ENCODE peak calls at places on chromosomes 4 and X, in seven cellular contexts. C, A, Z, Y, G, X and M are unnamed samples.

GRCh38 chrX:47581731-47582647 is at the start of gene TIMP1:
- DNase-seq in C (peak), A (peak), Z (peak), Y (peak), G (no peak), X (peak), M (no peak)

GRCh38 chr4:122700178-122700725 is 32.3 kb upstream of the BBS12 start:
- DNase-seq in C (no peak), A (peak), Z (no peak), Y (no peak), G (no peak), X (peak), M (no peak)

GRCh38 chr4:1463088-1463926 is 57.1 kb upstream of the NKX1-1 start:
- DNase-seq in C (peak), A (peak), Z (peak), Y (no peak), G (no peak), X (no peak), M (no peak)

GRCh38 chrX:86946569-86946968 is 571.0 kb upstream of the KLHL4 start:
- DNase-seq in C (no peak), A (no peak), Z (no peak), Y (no peak), G (peak), X (peak), M (no peak)

GRCh38 chr4:20622701-20623100 is 77.6 kb upstream of the PACRGL start:
- DNase-seq in C (no peak), A (no peak), Z (no peak), Y (no peak), G (no peak), X (no peak), M (no peak)

GRCh38 chr4:174757736-174758135 is 71.3 kb downstream of the GLRA3 start:
- DNase-seq in C (no peak), A (no peak), Z (no peak), Y (no peak), G (no peak), X (peak), M (no peak)

GRCh38 chrX:104833401-104833800 is 267.4 kb downstream of the IL1RAPL2 start:
- DNase-seq in C (no peak), A (no peak), Z (no peak), Y (no peak), G (no peak), X (no peak), M (no peak)

GRCh38 chr4:35493977-35494376 is 750.3 kb downstream of the ARAP2 start:
- DNase-seq in C (no peak), A (no peak), Z (no peak), Y (no peak), G (no peak), X (no peak), M (no peak)

GRCh38 chr4:43564601-43565000 is 672.1 kb downstream of the GRXCR1 start:
- DNase-seq in C (no peak), A (no peak), Z (no peak), Y (no peak), G (no peak), X (no peak), M (no peak)

GRCh38 chrX:10197597-10198210 is 40.9 kb downstream of the CLCN4 start:
- DNase-seq in C (no peak), A (no peak), Z (no peak), Y (no peak), G (no peak), X (no peak), M (no peak)

GRCh38 chr4:151797131-151797530 is 36.3 kb upstream of the GATB start:
- DNase-seq in C (no peak), A (no peak), Z (no peak), Y (no peak), G (no peak), X (no peak), M (no peak)

GRCh38 chr4:8267077-8267476 is 2.5 kb upstream of the HTRA3 start:
- DNase-seq in C (peak), A (no peak), Z (no peak), Y (peak), G (peak), X (peak), M (no peak)

GRCh38 chr4:112284662-112285411 is 867 bp downstream of the TIFA start:
- DNase-seq in C (no peak), A (no peak), Z (no peak), Y (no peak), G (peak), X (no peak), M (no peak)

GRCh38 chr4:128452415-128452814 is 164.8 kb upstream of the PGRMC2 start:
- DNase-seq in C (no peak), A (no peak), Z (no peak), Y (no peak), G (no peak), X (no peak), M (no peak)

GRCh38 chr4:147560632-147561031 is 56.6 kb upstream of the TMEM184C start:
- DNase-seq in C (no peak), A (no peak), Z (no peak), Y (no peak), G (no peak), X (no peak), M (no peak)

GRCh38 chrX:130628522-130628921 is 226.7 kb downstream of the RBMX2 start:
- DNase-seq in C (no peak), A (no peak), Z (no peak), Y (no peak), G (no peak), X (no peak), M (no peak)

GRCh38 chrX:134718329-134719317 is 60.4 kb upstream of the PLAC1 start:
- DNase-seq in C (peak), A (peak), Z (peak), Y (no peak), G (peak), X (peak), M (no peak)

GRCh38 chr4:22129454-22130075 is 181.0 kb upstream of the KCNIP4 start:
- DNase-seq in C (peak), A (no peak), Z (peak), Y (no peak), G (no peak), X (peak), M (no peak)

GRCh38 chr4:174358823-174359222 is 75.1 kb downstream of the CEP44 start:
- DNase-seq in C (peak), A (no peak), Z (peak), Y (no peak), G (no peak), X (no peak), M (no peak)

GRCh38 chr4:12471193-12471592 is 1012.9 kb downstream of the RAB28 start:
- DNase-seq in C (no peak), A (no peak), Z (no peak), Y (no peak), G (no peak), X (no peak), M (no peak)

GRCh38 chr4:73904491-73904890 is 35.3 kb downstream of the CXCL1 start:
- DNase-seq in C (no peak), A (no peak), Z (no peak), Y (no peak), G (no peak), X (no peak), M (no peak)

GRCh38 chr4:127400736-127401346 is 231.9 kb upstream of the INTU start:
- DNase-seq in C (peak), A (no peak), Z (peak), Y (peak), G (peak), X (peak), M (no peak)

GRCh38 chr4:181569553-181569952 is 673.6 kb upstream of the TENM3 start:
- DNase-seq in C (peak), A (no peak), Z (no peak), Y (no peak), G (peak), X (no peak), M (peak)

GRCh38 chr4:48620861-48621260 is 130.8 kb downstream of the ZAR1 start:
- DNase-seq in C (no peak), A (no peak), Z (no peak), Y (no peak), G (no peak), X (no peak), M (no peak)

GRCh38 chr4:84690481-84690880 is 107.6 kb downstream of the CDS1 start:
- DNase-seq in C (no peak), A (no peak), Z (no peak), Y (no peak), G (no peak), X (no peak), M (no peak)

GRCh38 chr4:23298371-23298770 is 591.5 kb downstream of the PPARGC1A start:
- DNase-seq in C (no peak), A (no peak), Z (no peak), Y (no peak), G (no peak), X (no peak), M (no peak)

GRCh38 chr4:162499478-162499877 is 335.7 kb upstream of the FSTL5 start:
- DNase-seq in C (no peak), A (no peak), Z (no peak), Y (no peak), G (peak), X (no peak), M (no peak)

GRCh38 chrX:10011261-10011931 is 44.2 kb downstream of the CLDN34 start:
- DNase-seq in C (no peak), A (no peak), Z (no peak), Y (no peak), G (no peak), X (peak), M (no peak)

GRCh38 chrX:108224727-108225455 is 133.3 kb downstream of the ATG4A start:
- DNase-seq in C (no peak), A (no peak), Z (no peak), Y (no peak), G (peak), X (peak), M (peak)

GRCh38 chr4:29079260-29079659 is 1640.9 kb upstream of the PCDH7 start:
- DNase-seq in C (no peak), A (no peak), Z (no peak), Y (no peak), G (no peak), X (no peak), M (no peak)

GRCh38 chrX:68947882-68948605 is 119.2 kb downstream of the EFNB1 start:
- DNase-seq in C (peak), A (no peak), Z (no peak), Y (no peak), G (no peak), X (no peak), M (no peak)
- TF ChIP-seq CTCF in C (no peak), A (no peak), Z (no peak), Y (no peak), G (no peak), X (no peak), M (no peak)

GRCh38 chr4:6010789-6011188 is 7.4 kb downstream of the C4orf50 start:
- DNase-seq in C (no peak), A (no peak), Z (no peak), Y (no peak), G (no peak), X (no peak), M (no peak)

GRCh38 chr4:6005175-6005574 is 13.1 kb downstream of the C4orf50 start:
- DNase-seq in C (no peak), A (no peak), Z (no peak), Y (no peak), G (no peak), X (peak), M (no peak)

GRCh38 chr4:6009452-6009851 is 8.8 kb downstream of the C4orf50 start:
- DNase-seq in C (no peak), A (peak), Z (no peak), Y (no peak), G (no peak), X (no peak), M (no peak)

GRCh38 chr4:6008766-6009385 is 9.4 kb downstream of the C4orf50 start:
- DNase-seq in C (no peak), A (peak), Z (no peak), Y (no peak), G (no peak), X (peak), M (no peak)

GRCh38 chr4:6008092-6008551 is 10.1 kb downstream of the C4orf50 start:
- DNase-seq in C (no peak), A (peak), Z (no peak), Y (no peak), G (no peak), X (peak), M (no peak)
- TF ChIP-seq CTCF in C (no peak), A (no peak), Z (no peak), Y (no peak), G (no peak), X (peak), M (no peak)

GRCh38 chr4:95181446-95182306 is 367.1 kb downstream of the UNC5C start:
- DNase-seq in C (no peak), A (no peak), Z (no peak), Y (no peak), G (no peak), X (peak), M (no peak)
- TF ChIP-seq CTCF in C (no peak), A (no peak), Z (no peak), Y (no peak), G (no peak), X (peak), M (no peak)

DNA sequence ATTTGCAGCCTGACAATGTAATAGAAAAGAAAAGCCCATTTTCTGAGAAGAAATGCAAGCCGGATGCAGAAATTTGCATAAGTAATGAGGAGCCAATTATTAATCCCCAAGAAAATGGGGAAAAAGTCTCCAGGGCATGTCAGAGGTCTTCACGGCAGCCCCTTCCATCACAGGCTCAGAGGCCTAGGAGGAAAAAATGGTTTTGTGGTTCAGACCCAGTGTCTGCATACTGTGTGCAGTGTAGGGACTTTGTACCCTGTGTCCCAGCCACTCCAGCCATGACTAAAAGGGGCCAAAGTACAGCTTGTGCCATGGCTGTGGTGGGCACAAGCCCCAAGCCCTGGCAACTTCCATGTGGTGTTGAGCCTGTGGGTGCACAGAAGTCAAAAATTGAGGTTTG is 92.2 kb downstream of the SH3BGRL start:
- DNase-seq in C (no peak), A (no peak), Z (no peak), Y (no peak), G (no peak), X (no peak), M (no peak)
- TF ChIP-seq CTCF in C (no peak), A (no peak), Z (no peak), Y (no peak), G (no peak), X (no peak), M (no peak)

DNA sequence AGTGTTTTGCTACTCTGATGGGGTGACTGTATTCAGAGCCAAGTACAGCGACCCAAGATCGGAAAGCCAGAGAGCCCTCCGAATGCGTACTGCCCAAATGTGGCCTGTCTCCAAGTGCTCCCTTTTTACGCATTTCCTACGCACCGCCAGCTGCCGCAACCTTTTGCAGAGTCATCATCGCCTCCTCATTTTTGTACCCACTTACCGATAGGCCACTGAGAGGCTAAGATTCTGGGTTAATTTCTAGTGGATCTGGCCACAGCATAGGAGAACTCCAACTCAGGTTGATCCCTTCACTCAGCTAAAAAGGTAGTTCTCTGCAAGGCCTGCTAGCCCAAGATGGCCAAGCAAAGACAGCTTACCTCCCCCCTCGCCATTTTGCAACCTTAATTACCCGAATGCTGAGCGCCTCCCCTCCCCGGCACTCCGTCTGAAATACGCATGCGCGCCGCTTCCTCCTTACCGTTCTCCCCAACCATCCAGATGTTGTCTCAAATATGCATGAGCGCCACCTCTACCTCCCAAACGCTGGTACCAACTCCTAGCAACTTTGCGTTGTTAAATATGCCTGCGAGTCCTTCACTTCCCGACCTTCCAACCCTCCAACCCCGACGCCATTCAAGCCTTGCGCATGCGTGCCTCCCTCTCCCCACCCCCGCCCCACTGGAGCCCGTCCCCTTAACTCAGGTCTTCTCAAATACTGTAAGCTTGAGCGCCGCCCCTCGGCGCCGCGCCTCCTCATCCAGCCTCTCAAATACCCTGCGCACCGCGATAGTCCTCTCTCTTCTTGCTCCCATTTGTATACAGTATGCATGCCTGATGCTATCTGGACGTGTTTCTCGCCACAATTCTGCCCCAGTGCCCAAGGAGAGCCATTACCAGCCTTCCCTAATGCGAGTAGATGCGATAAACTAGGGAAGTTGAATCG is 11.8 kb upstream of the ZCCHC13 start:
- DNase-seq in C (peak), A (peak), Z (peak), Y (peak), G (peak), X (peak), M (no peak)
- TF ChIP-seq CTCF in C (peak), A (peak), Z (peak), Y (no peak), G (peak), X (peak), M (peak)

GRCh38 chr4:96455045-96455720 is 615.3 kb downstream of the PDHA2 start:
- DNase-seq in C (no peak), A (no peak), Z (no peak), Y (no peak), G (no peak), X (peak), M (no peak)
- TF ChIP-seq CTCF in C (no peak), A (no peak), Z (no peak), Y (no peak), G (no peak), X (peak), M (no peak)

DNA sequence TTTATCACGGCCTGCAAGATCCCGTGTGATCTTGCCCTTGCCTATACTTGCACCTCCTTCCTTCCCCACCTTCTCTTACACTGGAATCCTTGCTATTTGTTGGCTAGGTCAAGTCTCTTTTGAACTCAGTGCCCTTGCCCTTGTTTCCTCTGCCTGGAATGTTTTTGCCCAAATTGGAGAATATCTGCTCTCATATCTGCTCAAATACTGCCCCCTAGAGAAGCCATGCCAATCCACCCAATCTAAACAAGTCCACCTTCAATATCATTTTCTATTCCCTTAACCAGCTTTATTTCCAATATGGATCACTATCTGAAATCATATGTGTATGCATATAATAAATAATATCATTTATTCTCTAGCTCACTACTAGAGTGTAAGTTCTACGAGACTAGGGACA is 1044.2 kb upstream of the FTHL17 start:
- DNase-seq in C (no peak), A (no peak), Z (no peak), Y (no peak), G (no peak), X (peak), M (no peak)
- TF ChIP-seq CTCF in C (no peak), A (no peak), Z (no peak), Y (no peak), G (peak), X (peak), M (no peak)

DNA sequence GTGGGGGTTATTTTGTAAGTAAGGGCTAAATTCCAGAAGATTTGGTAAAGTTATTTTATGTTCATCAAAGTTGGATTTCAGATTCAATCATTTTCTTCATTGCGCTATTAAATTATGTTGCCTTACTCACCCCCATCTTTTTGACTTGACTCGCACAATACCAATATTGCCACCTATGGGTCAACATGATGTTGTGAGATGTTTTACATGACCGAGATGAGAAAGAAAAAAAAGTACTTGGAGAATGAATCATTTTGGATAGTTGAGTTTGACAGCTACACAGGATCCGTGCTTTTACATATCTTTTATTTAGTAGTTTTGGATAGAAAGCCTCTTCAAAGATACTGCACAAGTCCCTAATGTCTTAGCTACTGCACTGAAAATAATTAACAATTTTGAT is 224.2 kb upstream of the EMCN start:
- DNase-seq in C (peak), A (no peak), Z (no peak), Y (no peak), G (peak), X (no peak), M (no peak)
- TF ChIP-seq CTCF in C (peak), A (peak), Z (peak), Y (peak), G (peak), X (peak), M (peak)

GRCh38 chrX:40469316-40469715 is 111.5 kb upstream of the ATP6AP2 start:
- DNase-seq in C (no peak), A (no peak), Z (no peak), Y (no peak), G (no peak), X (no peak), M (no peak)

GRCh38 chrX:40473460-40474204 is 107.1 kb upstream of the ATP6AP2 start:
- DNase-seq in C (no peak), A (no peak), Z (no peak), Y (no peak), G (no peak), X (no peak), M (no peak)

GRCh38 chrX:40474205-40474626 is 106.6 kb upstream of the ATP6AP2 start:
- DNase-seq in C (no peak), A (no peak), Z (no peak), Y (no peak), G (no peak), X (peak), M (peak)

GRCh38 chrX:40470830-40471429 is 109.8 kb upstream of the ATP6AP2 start:
- DNase-seq in C (peak), A (no peak), Z (no peak), Y (no peak), G (no peak), X (peak), M (no peak)

DNA sequence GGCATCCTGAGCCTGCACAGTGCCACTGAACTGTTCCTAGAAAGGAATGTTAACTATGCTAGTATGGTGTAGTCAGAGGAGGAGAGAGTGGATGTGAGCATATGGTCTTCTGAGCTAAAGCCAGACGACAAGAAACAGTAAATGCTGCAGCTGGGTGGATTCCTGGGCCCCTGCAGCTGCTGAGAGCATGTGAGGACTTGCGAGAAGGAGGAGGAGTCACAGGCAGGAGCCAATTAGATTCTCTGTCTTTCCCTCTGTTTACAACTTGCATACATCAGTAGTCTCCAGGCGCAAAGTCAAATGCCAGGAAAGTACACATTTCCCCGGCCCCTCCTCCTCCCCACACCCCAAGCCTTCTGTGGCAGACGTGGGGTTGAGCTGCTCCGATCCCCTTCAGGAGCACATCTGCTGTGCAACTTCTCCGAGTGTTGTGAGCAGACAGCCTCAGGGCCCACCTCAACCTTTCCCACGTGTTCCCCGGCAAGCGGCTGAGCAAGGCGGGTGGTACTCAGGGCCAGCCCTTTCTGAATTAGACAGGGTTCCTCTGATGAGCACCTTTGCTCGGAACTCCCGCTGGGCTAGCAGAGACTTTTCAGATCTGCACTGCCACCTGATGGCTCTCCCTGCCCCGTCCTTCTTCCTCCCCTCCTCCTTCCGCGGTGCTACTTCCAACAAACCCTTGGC is 108.7 kb upstream of the ATP6AP2 start:
- DNase-seq in C (peak), A (no peak), Z (peak), Y (no peak), G (peak), X (peak), M (no peak)
- TF ChIP-seq CTCF in C (no peak), A (peak), Z (peak), Y (no peak), G (peak), X (peak), M (no peak)

GRCh38 chr4:95102391-95102790 is 344.6 kb downstream of the BMPR1B start:
- DNase-seq in C (no peak), A (no peak), Z (no peak), Y (no peak), G (no peak), X (no peak), M (no peak)
- TF ChIP-seq CTCF in C (no peak), A (peak), Z (no peak), Y (no peak), G (no peak), X (peak), M (no peak)